ENCODE peak calls at places on chromosomes 11 and 22, in eight cellular contexts. One of them, this sample, is unnamed.

GRCh38 chr11:77695417-77695816 is 57.8 kb upstream of the CLNS1A start:
- DNase-seq in NCI-H1694 treated with DMSO at 0.1 percent for 48 hours: no peak
- DNase-seq in keratinocyte: no peak
- DNase-seq in GM23338: no peak
- DNase-seq in NCI-H2081: no peak
- DNase-seq in HuH-7: no peak
- DNase-seq in H7: no peak
- DNase-seq in stimulated activated CD4-positive, alpha-beta T cell treated with anti-CD3 and anti-CD28 coated beads, Interleukin-15, amount 100 ng/mL, for 48 hours: no peak
- DNase-seq in this sample: no peak

GRCh38 chr22:43185860-43186261 is 1.1 kb downstream of the TTLL12 start:
- DNase-seq in NCI-H1694 treated with DMSO at 0.1 percent for 48 hours: peak
- DNase-seq in keratinocyte: no peak
- DNase-seq in GM23338: peak
- DNase-seq in NCI-H2081: peak
- DNase-seq in HuH-7: peak
- DNase-seq in H7: peak
- DNase-seq in stimulated activated CD4-positive, alpha-beta T cell treated with anti-CD3 and anti-CD28 coated beads, Interleukin-15, amount 100 ng/mL, for 48 hours: no peak
- DNase-seq in this sample: peak

GRCh38 chr22:31142285-31142684 is 2.0 kb upstream of the PLA2G3 start:
- DNase-seq in NCI-H1694 treated with DMSO at 0.1 percent for 48 hours: no peak
- DNase-seq in keratinocyte: no peak
- DNase-seq in GM23338: no peak
- DNase-seq in NCI-H2081: no peak
- DNase-seq in HuH-7: no peak
- DNase-seq in H7: no peak
- DNase-seq in stimulated activated CD4-positive, alpha-beta T cell treated with anti-CD3 and anti-CD28 coated beads, Interleukin-15, amount 100 ng/mL, for 48 hours: no peak
- DNase-seq in this sample: no peak

GRCh38 chr11:111723595-111723994 is 42.6 kb downstream of the PPP2R1B start:
- DNase-seq in NCI-H1694 treated with DMSO at 0.1 percent for 48 hours: no peak
- DNase-seq in keratinocyte: no peak
- DNase-seq in GM23338: peak
- DNase-seq in NCI-H2081: no peak
- DNase-seq in HuH-7: no peak
- DNase-seq in H7: peak
- DNase-seq in stimulated activated CD4-positive, alpha-beta T cell treated with anti-CD3 and anti-CD28 coated beads, Interleukin-15, amount 100 ng/mL, for 48 hours: no peak
- DNase-seq in this sample: no peak

GRCh38 chr11:105392546-105392945 is 217.3 kb upstream of the GRIA4 start:
- DNase-seq in NCI-H1694 treated with DMSO at 0.1 percent for 48 hours: no peak
- DNase-seq in keratinocyte: no peak
- DNase-seq in GM23338: no peak
- DNase-seq in NCI-H2081: no peak
- DNase-seq in HuH-7: no peak
- DNase-seq in H7: no peak
- DNase-seq in stimulated activated CD4-positive, alpha-beta T cell treated with anti-CD3 and anti-CD28 coated beads, Interleukin-15, amount 100 ng/mL, for 48 hours: no peak
- DNase-seq in this sample: no peak

GRCh38 chr22:17842386-17842785 is 68.1 kb upstream of the BID start:
- DNase-seq in NCI-H1694 treated with DMSO at 0.1 percent for 48 hours: no peak
- DNase-seq in keratinocyte: no peak
- DNase-seq in GM23338: no peak
- DNase-seq in NCI-H2081: no peak
- DNase-seq in HuH-7: no peak
- DNase-seq in H7: no peak
- DNase-seq in stimulated activated CD4-positive, alpha-beta T cell treated with anti-CD3 and anti-CD28 coated beads, Interleukin-15, amount 100 ng/mL, for 48 hours: peak
- DNase-seq in this sample: no peak

GRCh38 chr11:16881074-16881709 is 133.0 kb downstream of the PLEKHA7 start:
- DNase-seq in NCI-H1694 treated with DMSO at 0.1 percent for 48 hours: no peak
- DNase-seq in keratinocyte: no peak
- DNase-seq in GM23338: peak
- DNase-seq in NCI-H2081: no peak
- DNase-seq in HuH-7: no peak
- DNase-seq in H7: peak
- DNase-seq in stimulated activated CD4-positive, alpha-beta T cell treated with anti-CD3 and anti-CD28 coated beads, Interleukin-15, amount 100 ng/mL, for 48 hours: no peak
- DNase-seq in this sample: no peak

GRCh38 chr11:113668255-113668654 is 37.9 kb downstream of the TMPRSS5 start:
- DNase-seq in NCI-H1694 treated with DMSO at 0.1 percent for 48 hours: no peak
- DNase-seq in keratinocyte: no peak
- DNase-seq in GM23338: no peak
- DNase-seq in NCI-H2081: no peak
- DNase-seq in HuH-7: no peak
- DNase-seq in H7: no peak
- DNase-seq in stimulated activated CD4-positive, alpha-beta T cell treated with anti-CD3 and anti-CD28 coated beads, Interleukin-15, amount 100 ng/mL, for 48 hours: no peak
- DNase-seq in this sample: no peak

GRCh38 chr22:44574057-44574456 is 76.0 kb upstream of the RTL6 start:
- DNase-seq in NCI-H1694 treated with DMSO at 0.1 percent for 48 hours: no peak
- DNase-seq in keratinocyte: peak
- DNase-seq in GM23338: no peak
- DNase-seq in NCI-H2081: no peak
- DNase-seq in HuH-7: no peak
- DNase-seq in H7: no peak
- DNase-seq in stimulated activated CD4-positive, alpha-beta T cell treated with anti-CD3 and anti-CD28 coated beads, Interleukin-15, amount 100 ng/mL, for 48 hours: no peak
- DNase-seq in this sample: peak

GRCh38 chr11:76184551-76184993 is 21.7 kb downstream of the WNT11 start:
- DNase-seq in NCI-H1694 treated with DMSO at 0.1 percent for 48 hours: peak
- DNase-seq in keratinocyte: no peak
- DNase-seq in GM23338: no peak
- DNase-seq in NCI-H2081: no peak
- DNase-seq in HuH-7: no peak
- DNase-seq in H7: peak
- DNase-seq in stimulated activated CD4-positive, alpha-beta T cell treated with anti-CD3 and anti-CD28 coated beads, Interleukin-15, amount 100 ng/mL, for 48 hours: no peak
- DNase-seq in this sample: no peak

GRCh38 chr11:62737196-62737595 is 8.9 kb downstream of the TTC9C start:
- DNase-seq in NCI-H1694 treated with DMSO at 0.1 percent for 48 hours: no peak
- DNase-seq in keratinocyte: no peak
- DNase-seq in GM23338: no peak
- DNase-seq in NCI-H2081: no peak
- DNase-seq in HuH-7: no peak
- DNase-seq in H7: no peak
- DNase-seq in stimulated activated CD4-positive, alpha-beta T cell treated with anti-CD3 and anti-CD28 coated beads, Interleukin-15, amount 100 ng/mL, for 48 hours: no peak
- DNase-seq in this sample: no peak

GRCh38 chr11:22192642-22193347 is at the start of gene ANO5:
- DNase-seq in NCI-H1694 treated with DMSO at 0.1 percent for 48 hours: peak
- DNase-seq in keratinocyte: no peak
- DNase-seq in GM23338: peak
- DNase-seq in NCI-H2081: peak
- DNase-seq in HuH-7: peak
- DNase-seq in H7: peak
- DNase-seq in stimulated activated CD4-positive, alpha-beta T cell treated with anti-CD3 and anti-CD28 coated beads, Interleukin-15, amount 100 ng/mL, for 48 hours: no peak
- DNase-seq in this sample: peak

GRCh38 chr11:4606231-4607015 is 1.6 kb downstream of the TRIM68 start:
- DNase-seq in NCI-H1694 treated with DMSO at 0.1 percent for 48 hours: no peak
- DNase-seq in keratinocyte: no peak
- DNase-seq in GM23338: no peak
- DNase-seq in NCI-H2081: peak
- DNase-seq in HuH-7: no peak
- DNase-seq in H7: no peak
- DNase-seq in stimulated activated CD4-positive, alpha-beta T cell treated with anti-CD3 and anti-CD28 coated beads, Interleukin-15, amount 100 ng/mL, for 48 hours: no peak
- DNase-seq in this sample: no peak

GRCh38 chr11:46553746-46554204 is 40.0 kb downstream of the AMBRA1 start:
- DNase-seq in NCI-H1694 treated with DMSO at 0.1 percent for 48 hours: no peak
- DNase-seq in keratinocyte: no peak
- DNase-seq in GM23338: no peak
- DNase-seq in NCI-H2081: no peak
- DNase-seq in HuH-7: peak
- DNase-seq in H7: no peak
- DNase-seq in stimulated activated CD4-positive, alpha-beta T cell treated with anti-CD3 and anti-CD28 coated beads, Interleukin-15, amount 100 ng/mL, for 48 hours: no peak
- DNase-seq in this sample: peak

GRCh38 chr11:93192163-93192562 is 5.6 kb downstream of the SLC36A4 start:
- DNase-seq in NCI-H1694 treated with DMSO at 0.1 percent for 48 hours: no peak
- DNase-seq in keratinocyte: no peak
- DNase-seq in GM23338: peak
- DNase-seq in NCI-H2081: no peak
- DNase-seq in HuH-7: no peak
- DNase-seq in H7: peak
- DNase-seq in stimulated activated CD4-positive, alpha-beta T cell treated with anti-CD3 and anti-CD28 coated beads, Interleukin-15, amount 100 ng/mL, for 48 hours: no peak
- DNase-seq in this sample: no peak